ENCODE peak calls at places on chromosomes 7 and 10, in four cellular contexts. V is fibroblast of lung, C is upper lobe of right lung, E is body of pancreas. L is an unnamed sample.

GRCh38 chr7:91212592-91212991 is 51.6 kb upstream of the FZD1 start:
- DNase-seq in V (peak), C (no peak), E (no peak), L (no peak)

GRCh38 chr10:103350522-103351260 is at the start of gene PCGF6:
- DNase-seq in V (peak), C (peak), E (peak), L (peak)

GRCh38 chr10:44435196-44435595 is 50.3 kb upstream of the CXCL12 start:
- DNase-seq in V (no peak), C (no peak), E (no peak), L (no peak)

GRCh38 chr7:84194484-84195260 is at the start of gene SEMA3A:
- DNase-seq in V (peak), C (no peak), E (peak), L (peak)

GRCh38 chr7:105577251-105577650 is 4.0 kb downstream of the EFCAB10 start:
- DNase-seq in V (no peak), C (no peak), E (no peak), L (no peak)

GRCh38 chr10:100158044-100158805 is 27.6 kb downstream of the ERLIN1 start:
- DNase-seq in V (no peak), C (no peak), E (no peak), L (no peak)

GRCh38 chr7:74482629-74483401 is 29.1 kb downstream of the GTF2IRD1 start:
- DNase-seq in V (peak), C (no peak), E (no peak), L (peak)

GRCh38 chr7:140455743-140456142 is 23.6 kb downstream of the MKRN1 start:
- DNase-seq in V (no peak), C (no peak), E (no peak), L (no peak)

GRCh38 chr7:25852249-25852994 is 299.6 kb upstream of the NFE2L3 start:
- DNase-seq in V (peak), C (no peak), E (no peak), L (no peak)

GRCh38 chr10:74750848-74751274 is 75.5 kb upstream of the KAT6B start:
- DNase-seq in V (no peak), C (no peak), E (no peak), L (no peak)

GRCh38 chr7:3042301-3042700 is 1.4 kb downstream of the CARD11 start:
- DNase-seq in V (no peak), C (no peak), E (no peak), L (no peak)

GRCh38 chr10:69382382-69383117 is 34.2 kb downstream of the TACR2 start:
- DNase-seq in V (peak), C (no peak), E (no peak), L (no peak)

GRCh38 chr10:102135956-102136526 is 3.2 kb downstream of the PPRC1 start:
- DNase-seq in V (no peak), C (no peak), E (no peak), L (no peak)

GRCh38 chr7:102429141-102429904 is 4.1 kb upstream of the ORAI2 start:
- DNase-seq in V (no peak), C (no peak), E (no peak), L (no peak)

GRCh38 chr7:102433319-102434038 is at the start of gene ORAI2:
- DNase-seq in V (peak), C (peak), E (peak), L (peak)

GRCh38 chr7:102431617-102432298 is 1.6 kb upstream of the ORAI2 start:
- DNase-seq in V (no peak), C (no peak), E (peak), L (peak)

GRCh38 chr7:102434039-102434481 is 685 bp downstream of the ORAI2 start:
- DNase-seq in V (no peak), C (no peak), E (no peak), L (no peak)

DNA sequence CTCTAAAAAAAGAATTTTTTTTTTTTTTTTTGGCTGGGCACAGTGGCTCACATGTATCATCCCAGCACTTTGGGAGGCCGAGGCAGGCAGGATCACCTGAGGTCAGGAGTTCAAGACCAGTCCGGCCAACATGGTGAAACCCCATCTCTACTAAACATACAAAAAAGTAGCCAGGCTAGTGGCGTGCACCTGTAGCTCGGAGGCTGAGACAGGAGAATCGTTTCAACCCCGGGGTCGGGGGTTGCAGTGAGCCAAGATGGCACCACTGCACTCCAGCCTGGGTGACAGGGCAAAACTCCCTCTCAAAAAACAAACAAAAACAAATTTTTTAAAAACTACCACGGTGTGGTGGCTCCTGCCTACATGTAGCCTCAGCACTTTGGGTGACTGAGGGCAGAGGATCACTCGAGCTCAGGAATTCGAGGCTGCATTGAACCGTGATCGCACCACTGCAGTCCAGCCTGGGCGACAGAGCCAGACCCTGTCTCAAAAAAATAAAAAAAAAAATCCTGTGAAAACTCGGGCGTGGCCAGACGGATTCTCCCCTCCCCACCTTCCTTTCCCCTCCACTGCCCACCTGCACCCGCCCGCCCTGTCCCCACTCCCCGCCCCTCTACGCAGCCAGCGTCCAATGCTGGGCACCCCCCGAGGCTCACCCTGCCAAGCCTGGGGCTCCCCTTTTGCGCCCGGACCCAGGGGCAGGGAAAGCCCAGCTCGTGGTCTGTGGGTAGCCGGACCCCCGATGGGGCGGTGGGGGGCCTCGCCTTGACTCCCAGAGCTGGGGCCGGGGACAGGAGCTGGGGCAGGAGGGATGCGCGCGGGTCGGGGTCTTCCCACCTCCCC is 678 bp upstream of the ORAI2 start:
- DNase-seq in V (no peak), C (no peak), E (no peak), L (no peak)
- H3K4me3 ChIP-seq in V (peak), C (peak), E (peak), L (peak)

GRCh38 chr10:26739087-26739631 is 41.7 kb downstream of the PDSS1 start:
- DNase-seq in V (no peak), C (no peak), E (no peak), L (no peak)
- H3K4me3 ChIP-seq in V (no peak), C (no peak), E (no peak), L (no peak)

DNA sequence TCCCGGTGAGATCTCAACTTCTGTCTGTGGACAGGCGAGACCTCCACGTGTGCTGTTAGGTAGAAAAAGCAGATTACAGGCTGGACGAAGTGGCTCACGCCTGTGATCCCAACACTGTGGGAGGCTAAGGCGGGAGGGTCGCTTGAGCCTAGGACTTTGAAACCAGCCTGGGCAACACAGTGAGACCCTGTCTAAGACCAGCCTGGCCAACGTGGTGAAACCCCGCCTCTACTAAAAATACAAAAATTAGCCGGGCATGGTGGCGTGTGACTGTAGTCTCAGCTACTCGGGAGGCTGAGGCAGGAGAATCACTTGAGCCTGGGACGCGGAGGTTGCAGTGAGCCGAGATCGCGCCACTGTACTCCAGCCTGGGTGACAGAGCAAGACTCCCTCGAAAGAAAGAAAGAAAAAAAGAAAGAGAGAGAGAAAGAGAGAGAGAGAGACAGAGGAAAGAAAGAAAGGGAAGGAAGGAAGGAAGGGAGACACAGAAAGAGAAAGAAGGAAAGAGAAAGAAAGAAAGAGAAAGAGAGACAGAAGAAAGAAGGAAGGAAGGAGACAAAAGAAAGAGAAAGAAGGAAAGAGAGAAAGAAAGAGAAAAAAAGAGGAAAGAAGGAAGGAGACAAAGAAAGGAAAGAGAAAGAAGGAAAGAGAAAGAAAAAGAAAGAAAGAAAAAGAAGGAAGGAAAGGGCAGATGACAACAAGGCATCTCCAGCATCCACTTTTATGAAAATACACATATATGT is 29.6 kb upstream of the SUN1 start:
- DNase-seq in V (no peak), C (no peak), E (no peak), L (no peak)
- H3K4me3 ChIP-seq in V (no peak), C (no peak), E (no peak), L (no peak)

GRCh38 chr7:150322114-150322832 is 882 bp upstream of the LRRC61 start:
- DNase-seq in V (no peak), C (no peak), E (peak), L (no peak)
- H3K4me3 ChIP-seq in V (peak), C (peak), E (peak), L (peak)

DNA sequence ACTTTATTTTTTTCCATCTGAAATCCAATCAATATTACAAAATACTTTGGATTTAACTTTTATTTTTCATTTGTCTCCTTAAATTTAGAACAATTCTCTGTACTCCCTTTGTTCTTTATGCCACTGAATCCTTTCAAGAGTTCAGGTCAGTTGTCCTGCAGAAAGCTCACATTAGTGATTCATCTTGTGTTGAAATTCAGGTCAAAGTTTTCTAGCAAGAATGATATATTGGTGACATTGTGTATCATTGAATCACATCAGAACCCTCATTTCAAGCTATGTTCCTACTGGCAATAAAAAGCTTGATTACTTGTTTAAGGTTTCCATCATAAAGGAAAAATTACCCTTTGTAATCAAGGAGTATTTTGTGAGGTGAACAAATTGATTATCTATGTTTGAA is 378.8 kb upstream of the STEAP1 start:
- DNase-seq in V (no peak), C (no peak), E (no peak), L (no peak)
- H3K4me3 ChIP-seq in V (no peak), C (no peak), E (no peak), L (no peak)

GRCh38 chr10:116170815-116171250 is 102.2 kb downstream of the GFRA1 start:
- DNase-seq in V (peak), C (no peak), E (no peak), L (no peak)
- H3K4me3 ChIP-seq in V (no peak), C (no peak), E (no peak), L (no peak)

GRCh38 chr10:2744547-2745212 is 322.7 kb upstream of the PFKP start:
- DNase-seq in V (no peak), C (no peak), E (no peak), L (no peak)
- H3K4me3 ChIP-seq in V (peak), C (peak), E (no peak), L (no peak)

DNA sequence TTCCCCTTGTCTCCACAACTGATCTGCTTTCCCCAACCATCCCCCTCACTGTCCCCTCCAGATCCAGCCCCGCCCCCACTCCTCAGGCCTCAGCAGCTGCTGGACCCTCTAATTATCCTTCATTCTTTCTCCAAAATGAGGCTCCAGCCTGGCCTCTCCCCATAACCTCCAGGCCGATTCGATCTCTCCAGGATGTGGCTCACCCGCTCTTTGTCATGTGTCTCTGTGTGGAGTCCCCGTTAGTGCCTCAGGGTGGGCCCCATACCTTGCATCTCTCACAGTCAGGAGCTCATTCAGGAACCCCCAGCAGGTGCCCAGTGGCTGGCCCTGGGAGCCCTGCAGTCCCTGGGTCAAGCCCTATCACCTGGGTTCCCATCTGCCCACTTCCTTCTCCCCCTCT is 1.3 kb downstream of the PILRA start:
- DNase-seq in V (no peak), C (peak), E (no peak), L (no peak)
- H3K4me3 ChIP-seq in V (no peak), C (peak), E (no peak), L (no peak)

DNA sequence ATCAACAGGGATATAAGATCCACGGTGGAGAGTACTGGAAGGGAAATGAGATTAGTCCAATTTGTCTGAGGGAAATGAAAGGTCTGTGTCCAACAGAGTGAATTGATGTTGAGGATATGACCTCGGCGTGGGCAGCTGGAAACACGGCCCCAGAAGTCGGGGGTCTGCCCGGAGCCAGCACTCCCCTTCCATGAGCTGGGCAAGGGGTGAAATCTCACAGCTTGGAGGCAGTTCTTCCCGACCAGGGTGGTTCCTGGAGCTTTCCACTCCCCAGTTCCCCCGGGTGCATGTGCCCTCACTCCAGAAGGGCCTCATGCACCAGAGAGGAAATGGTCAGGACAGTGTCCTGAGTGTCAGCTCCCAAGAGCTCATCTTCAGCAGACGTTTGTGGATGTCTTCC is 264.7 kb upstream of the PPP2R2D start:
- DNase-seq in V (no peak), C (no peak), E (no peak), L (no peak)
- H3K4me3 ChIP-seq in V (no peak), C (no peak), E (no peak), L (no peak)